ENCODE peak calls at places on chromosomes 13 and 19, in five cellular contexts. One of them, this sample, is unnamed.

GRCh38 chr19:12783226-12783848 is 7.9 kb upstream of the JUNB start:
- DNase-seq in kidney tubule cell: peak; percentile 51
- DNase-seq in testis: no peak
- DNase-seq in thoracic aorta: no peak
- DNase-seq in cardiac fibroblast: no peak
- DNase-seq in this sample: peak; percentile 38

GRCh38 chr19:16412596-16413355 is 59.0 kb downstream of the EPS15L1 start:
- DNase-seq in cardiac fibroblast: no peak
- DNase-seq in testis: no peak
- DNase-seq in thoracic aorta: no peak
- DNase-seq in kidney tubule cell: no peak
- DNase-seq in this sample: no peak

GRCh38 chr19:33438016-33438671 is 64.6 kb downstream of the CEBPG start:
- DNase-seq in kidney tubule cell: no peak
- DNase-seq in cardiac fibroblast: peak; percentile 34
- DNase-seq in thoracic aorta: no peak
- DNase-seq in testis: peak; percentile 64
- DNase-seq in this sample: no peak

GRCh38 chr13:110396476-110396875 is 89.4 kb downstream of the COL4A2 start:
- DNase-seq in kidney tubule cell: no peak
- DNase-seq in cardiac fibroblast: no peak
- DNase-seq in thoracic aorta: no peak
- DNase-seq in testis: no peak
- DNase-seq in this sample: no peak

GRCh38 chr19:30518965-30519606 is 146.9 kb downstream of the ZNF536 start:
- DNase-seq in thoracic aorta: no peak
- DNase-seq in cardiac fibroblast: no peak
- DNase-seq in testis: no peak
- DNase-seq in kidney tubule cell: no peak
- DNase-seq in this sample: no peak

GRCh38 chr19:56080669-56081401 is 40.3 kb downstream of the ZNF787 start:
- DNase-seq in kidney tubule cell: peak; percentile 80
- DNase-seq in cardiac fibroblast: peak; percentile 90
- DNase-seq in thoracic aorta: no peak
- DNase-seq in testis: peak; percentile 90
- DNase-seq in this sample: peak; percentile 50

GRCh38 chr13:99303863-99304521 is 3.2 kb downstream of the GPR183 start:
- DNase-seq in testis: no peak
- DNase-seq in kidney tubule cell: no peak
- DNase-seq in cardiac fibroblast: no peak
- DNase-seq in thoracic aorta: no peak
- DNase-seq in this sample: no peak

GRCh38 chr19:46727757-46728156 is 10.8 kb upstream of the PRKD2 start:
- DNase-seq in testis: no peak
- DNase-seq in kidney tubule cell: no peak
- DNase-seq in cardiac fibroblast: no peak
- DNase-seq in thoracic aorta: no peak
- DNase-seq in this sample: no peak

GRCh38 chr13:110338441-110339101 is 31.5 kb downstream of the COL4A2 start:
- DNase-seq in testis: peak; percentile 79
- DNase-seq in cardiac fibroblast: peak; percentile 96
- DNase-seq in kidney tubule cell: no peak
- DNase-seq in thoracic aorta: no peak
- DNase-seq in this sample: no peak

GRCh38 chr19:17335575-17335974 is 920 bp upstream of the ANO8 start:
- DNase-seq in thoracic aorta: no peak
- DNase-seq in testis: no peak
- DNase-seq in kidney tubule cell: no peak
- DNase-seq in cardiac fibroblast: no peak
- DNase-seq in this sample: no peak

GRCh38 chr13:106610511-106610910 is 42.6 kb upstream of the ARGLU1 start:
- DNase-seq in thoracic aorta: no peak
- DNase-seq in kidney tubule cell: peak; percentile 80
- DNase-seq in cardiac fibroblast: peak; percentile 4
- DNase-seq in testis: no peak
- DNase-seq in this sample: no peak

GRCh38 chr13:109301711-109302110 is 484.7 kb downstream of the IRS2 start:
- DNase-seq in kidney tubule cell: no peak
- DNase-seq in thoracic aorta: no peak
- DNase-seq in testis: no peak
- DNase-seq in cardiac fibroblast: no peak
- DNase-seq in this sample: no peak

GRCh38 chr19:32638625-32639024 is 36.4 kb downstream of the ANKRD27 start:
- DNase-seq in thoracic aorta: no peak
- DNase-seq in testis: no peak
- DNase-seq in cardiac fibroblast: no peak
- DNase-seq in kidney tubule cell: no peak
- DNase-seq in this sample: no peak

GRCh38 chr19:19211499-19212432 is at the start of gene NCAN:
- DNase-seq in thoracic aorta: no peak
- DNase-seq in cardiac fibroblast: no peak
- DNase-seq in testis: no peak
- DNase-seq in kidney tubule cell: no peak
- DNase-seq in this sample: no peak

GRCh38 chr13:112877976-112878955 is 90.7 kb upstream of the MCF2L start:
- DNase-seq in cardiac fibroblast: no peak
- DNase-seq in testis: no peak
- DNase-seq in thoracic aorta: no peak
- DNase-seq in kidney tubule cell: no peak
- DNase-seq in this sample: no peak

GRCh38 chr19:6340493-6341201 is 7.2 kb upstream of the ACER1 start:
- DNase-seq in testis: no peak
- DNase-seq in thoracic aorta: no peak
- DNase-seq in cardiac fibroblast: no peak
- DNase-seq in kidney tubule cell: no peak
- DNase-seq in this sample: no peak

GRCh38 chr19:13492128-13492527 is 14.2 kb downstream of the CACNA1A start:
- DNase-seq in thoracic aorta: no peak
- DNase-seq in kidney tubule cell: peak; percentile 1
- DNase-seq in testis: no peak
- DNase-seq in cardiac fibroblast: peak; percentile 29
- DNase-seq in this sample: no peak

GRCh38 chr13:98410591-98410990 is 166.3 kb downstream of the STK24 start:
- DNase-seq in testis: no peak
- DNase-seq in cardiac fibroblast: no peak
- DNase-seq in thoracic aorta: no peak
- DNase-seq in kidney tubule cell: no peak
- DNase-seq in this sample: no peak

GRCh38 chr19:9128171-9128570 is 1.4 kb upstream of the OR7G3 start:
- DNase-seq in testis: no peak
- DNase-seq in kidney tubule cell: peak; percentile 24
- DNase-seq in cardiac fibroblast: peak; percentile 66
- DNase-seq in thoracic aorta: no peak
- DNase-seq in this sample: no peak

GRCh38 chr13:102816633-102817032 is 17.7 kb downstream of the BIVM start:
- DNase-seq in thoracic aorta: no peak
- DNase-seq in kidney tubule cell: peak; percentile 80
- DNase-seq in testis: no peak
- DNase-seq in cardiac fibroblast: no peak
- DNase-seq in this sample: no peak

GRCh38 chr13:42354246-42355117 is 82.5 kb downstream of the AKAP11 start:
- DNase-seq in testis: no peak
- DNase-seq in thoracic aorta: no peak
- DNase-seq in cardiac fibroblast: peak; percentile 67
- DNase-seq in kidney tubule cell: peak; percentile 67
- DNase-seq in this sample: no peak

GRCh38 chr19:43570174-43570791 is 5.0 kb downstream of the XRCC1 start:
- DNase-seq in cardiac fibroblast: no peak
- DNase-seq in testis: no peak
- DNase-seq in thoracic aorta: no peak
- DNase-seq in kidney tubule cell: peak; percentile 66
- DNase-seq in this sample: no peak

This sample was measured in naive thymus-derived CD8-positive, alpha-beta T cell.